ENCODE peak calls at places on chromosomes 7 and 10, in six cellular contexts. S is A549, V is HepG2, P is GM12878, L is K562, K is endothelial cell of umbilical vein. H is an unnamed sample.

GRCh38 chr7:157425761-157426160 is 89.0 kb downstream of the DNAJB6 start:
- DNase-seq in V (no peak), K (no peak), L (no peak), P (no peak), S (no peak), H (no peak)

GRCh38 chr10:13684252-13684791 is 97.6 kb downstream of the PRPF18 start:
- DNase-seq in V (no peak), K (peak), S (no peak), L (no peak), P (no peak), H (no peak)

GRCh38 chr7:156962145-156962544 is 12.6 kb downstream of the NOM1 start:
- DNase-seq in S (no peak), L (no peak), P (no peak), K (no peak), V (no peak), H (no peak)

GRCh38 chr7:113424463-113424862 is 306.1 kb upstream of the SMIM30 start:
- DNase-seq in K (peak), L (no peak), P (no peak), V (no peak), S (no peak), H (no peak)

GRCh38 chr7:132516042-132516840 is 60.0 kb downstream of the PLXNA4 start:
- DNase-seq in K (peak), V (peak), L (no peak), S (no peak), P (no peak), H (no peak)

GRCh38 chr10:69842020-69842419 is 40.3 kb downstream of the COL13A1 start:
- DNase-seq in V (no peak), S (no peak), L (no peak), P (no peak), K (no peak), H (no peak)

GRCh38 chr10:63155388-63156028 is 22.4 kb downstream of the NRBF2 start:
- DNase-seq in S (no peak), P (no peak), V (no peak), L (no peak), K (no peak), H (peak)

GRCh38 chr7:19519443-19519977 is 189.3 kb downstream of the POLR1F start:
- DNase-seq in V (no peak), L (no peak), K (no peak), S (no peak), P (no peak), H (no peak)

GRCh38 chr10:71564221-71564820 is 155.3 kb downstream of the C10orf105 start:
- DNase-seq in L (no peak), P (no peak), V (no peak), K (no peak), S (no peak), H (no peak)

GRCh38 chr7:114652041-114652440 is 237.4 kb downstream of the FOXP2 start:
- DNase-seq in V (no peak), P (no peak), K (no peak), S (no peak), L (no peak), H (no peak)

GRCh38 chr7:153392726-153393125 is 633.2 kb downstream of the ACTR3B start:
- DNase-seq in P (no peak), L (no peak), K (no peak), V (no peak), S (no peak), H (no peak)

GRCh38 chr10:99788598-99789259 is 6.3 kb downstream of the ABCC2 start:
- DNase-seq in L (no peak), S (no peak), K (no peak), V (no peak), P (no peak), H (no peak)

GRCh38 chr7:45563804-45564461 is 10.2 kb upstream of the ADCY1 start:
- DNase-seq in P (no peak), S (no peak), L (no peak), K (no peak), V (no peak), H (no peak)

GRCh38 chr7:77434570-77434969 is 18.4 kb upstream of the GSAP start:
- DNase-seq in K (no peak), L (no peak), P (no peak), S (no peak), V (no peak), H (peak)

GRCh38 chr7:70579397-70580097 is 552.4 kb upstream of the GALNT17 start:
- DNase-seq in P (no peak), V (no peak), L (no peak), S (no peak), K (no peak), H (no peak)

GRCh38 chr10:16545126-16545736 is 23.6 kb upstream of the C1QL3 start:
- DNase-seq in S (peak), V (peak), K (peak), P (no peak), L (peak), H (peak)

GRCh38 chr10:121627810-121628209 is 29.6 kb upstream of the FGFR2 start:
- DNase-seq in S (no peak), K (no peak), P (no peak), V (no peak), L (no peak), H (no peak)

GRCh38 chr7:19410096-19410495 is 264.9 kb upstream of the FERD3L start:
- DNase-seq in V (no peak), L (no peak), S (no peak), P (no peak), K (no peak), H (no peak)

GRCh38 chr7:134619627-134620331 is 26.9 kb upstream of the BPGM start:
- DNase-seq in K (peak), L (no peak), P (no peak), S (no peak), V (no peak), H (no peak)

GRCh38 chr7:157576415-157576814 is 239.6 kb downstream of the DNAJB6 start:
- DNase-seq in V (no peak), P (no peak), S (no peak), K (no peak), L (peak), H (no peak)

GRCh38 chr10:111479966-111480365 is 403.1 kb downstream of the ADRA2A start:
- DNase-seq in L (no peak), K (no peak), S (no peak), P (no peak), V (no peak), H (no peak)

GRCh38 chr7:93601363-93601762 is 26.8 kb upstream of the CALCR start:
- DNase-seq in V (no peak), S (no peak), K (no peak), P (no peak), L (peak), H (no peak)

GRCh38 chr10:132403511-132404168 is 6.6 kb downstream of the PWWP2B start:
- DNase-seq in S (no peak), L (no peak), P (no peak), V (no peak), K (no peak), H (no peak)

GRCh38 chr7:7103343-7104313 is 78.7 kb upstream of the C1GALT1 start:
- DNase-seq in V (peak), K (peak), P (peak), L (peak), S (peak), H (peak)

DNA sequence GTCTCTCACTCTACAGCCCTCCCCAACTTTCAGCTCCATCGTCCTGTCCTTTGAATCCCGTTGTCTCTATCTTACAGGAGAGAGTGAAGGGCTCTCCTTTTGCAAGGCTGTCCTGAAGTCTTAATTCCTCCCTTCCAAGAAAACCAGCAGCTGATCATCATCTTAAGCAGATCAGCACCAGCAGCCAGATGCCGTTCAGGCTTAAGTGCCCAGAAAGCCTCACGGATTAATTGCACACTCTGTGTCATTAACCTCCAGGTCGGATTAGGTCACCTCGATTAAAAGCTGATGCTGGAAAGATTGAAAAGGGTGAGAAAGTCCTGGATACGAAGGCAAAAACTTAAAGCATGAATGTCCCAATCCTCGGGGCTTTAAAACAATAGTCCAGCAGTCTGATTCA is 24.7 kb upstream of the ADARB2 start:
- DNase-seq in L (no peak), S (no peak), K (no peak), V (no peak), P (no peak), H (no peak)
- TF ChIP-seq MYC in L (no peak), S (no peak), K (no peak), V (no peak), P (no peak), H (no peak)

GRCh38 chr7:4785371-4785770 is 9.9 kb downstream of the AP5Z1 start:
- DNase-seq in K (no peak), S (no peak), P (no peak), L (no peak), V (no peak), H (no peak)

GRCh38 chr7:4787947-4788626 is 12.7 kb downstream of the AP5Z1 start:
- DNase-seq in P (no peak), S (no peak), L (no peak), V (no peak), K (no peak), H (no peak)

GRCh38 chr7:4784799-4785198 is 9.4 kb downstream of the AP5Z1 start:
- DNase-seq in V (no peak), S (no peak), K (no peak), P (no peak), L (no peak), H (no peak)

GRCh38 chr7:4787541-4787940 is 12.1 kb downstream of the AP5Z1 start:
- DNase-seq in V (no peak), S (no peak), K (no peak), L (no peak), P (no peak), H (no peak)

GRCh38 chr7:4786015-4786414 is 10.6 kb downstream of the AP5Z1 start:
- DNase-seq in K (no peak), S (no peak), L (no peak), V (no peak), P (no peak), H (no peak)
- TF ChIP-seq MAX in K (no peak), S (no peak), L (no peak), V (no peak), P (no peak), H (no peak)

DNA sequence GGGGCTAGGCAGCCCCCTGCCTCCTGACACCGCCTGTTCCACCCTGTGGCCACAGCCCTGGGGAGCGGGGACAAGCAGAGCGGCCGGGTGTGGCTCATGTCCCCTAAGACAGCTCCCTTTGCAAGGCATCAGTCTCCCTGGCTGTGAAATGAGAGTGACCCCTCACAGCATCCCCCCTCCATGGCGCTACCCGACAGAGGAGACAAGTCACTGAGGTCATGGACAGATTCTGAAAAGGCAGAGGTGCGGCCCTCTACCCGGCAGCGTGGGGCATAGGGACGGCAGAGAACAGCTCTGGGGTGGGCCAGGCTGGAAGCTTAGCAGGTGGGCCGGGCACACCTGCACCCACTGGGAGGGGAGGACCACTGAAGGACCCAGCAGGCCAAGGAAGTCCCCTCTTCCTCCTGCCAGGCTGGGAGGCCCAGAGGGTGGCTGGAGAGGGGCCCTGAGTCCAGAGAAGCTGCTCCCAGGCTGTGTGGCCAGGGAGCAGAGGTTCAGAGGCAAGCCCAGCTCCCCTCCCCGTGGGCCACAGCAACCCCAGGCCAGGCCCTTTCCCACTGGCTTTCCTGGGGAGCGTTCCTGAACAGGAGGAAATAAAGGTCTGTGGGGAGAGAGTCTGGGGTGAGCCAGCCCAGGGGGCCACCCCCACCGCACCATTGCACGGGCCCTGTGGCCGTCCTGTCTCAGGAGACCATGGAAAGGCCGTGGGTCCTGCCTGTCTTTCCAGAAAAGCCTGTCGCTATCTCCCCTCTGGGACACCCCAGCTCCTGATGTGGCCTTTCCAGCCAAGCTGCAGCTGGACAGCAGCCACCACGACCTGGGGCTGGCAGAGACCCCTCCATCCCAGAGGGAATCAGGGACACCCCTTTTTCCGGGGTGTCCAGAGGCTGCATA is 1.7 kb downstream of the ADAP1 start:
- DNase-seq in S (no peak), L (no peak), K (no peak), P (no peak), V (no peak), H (no peak)
- H3K4me3 ChIP-seq in S (no peak), L (no peak), K (no peak), P (peak), V (peak), H (peak)

DNA sequence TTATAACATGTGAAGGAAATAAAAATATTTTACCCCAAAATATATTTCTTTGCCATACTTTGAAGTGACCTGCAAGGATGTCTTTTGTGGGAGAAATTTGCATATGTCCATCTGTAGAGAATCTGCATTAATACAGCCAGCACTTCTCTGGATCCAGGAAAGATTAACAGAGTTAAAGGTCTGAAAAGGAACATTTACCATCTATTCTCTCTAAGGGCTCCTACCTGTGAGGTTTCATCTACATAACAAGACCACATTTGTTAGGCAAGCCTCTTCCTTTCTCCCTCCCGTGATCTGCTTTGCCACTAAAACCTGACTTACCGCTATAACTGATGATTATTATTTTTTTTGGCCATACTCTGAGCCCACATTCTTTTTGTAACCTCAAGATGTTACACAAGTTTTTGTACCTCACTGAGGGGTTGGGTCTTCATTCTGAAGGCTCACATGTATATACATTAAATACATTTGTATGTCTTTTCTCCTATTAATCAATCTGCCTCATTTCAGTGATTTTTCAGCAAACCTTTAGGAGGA is 129.4 kb downstream of the AKR1D1 start:
- DNase-seq in L (no peak), S (no peak), K (no peak), P (no peak), V (no peak), H (no peak)
- TF ChIP-seq MYC in L (no peak), S (no peak), K (no peak), P (no peak), V (no peak), H (no peak)

GRCh38 chr7:74461970-74462706 is 8.4 kb downstream of the GTF2IRD1 start:
- DNase-seq in S (no peak), K (no peak), V (no peak), P (no peak), L (no peak), H (no peak)

GRCh38 chr7:74467876-74468275 is 14.2 kb downstream of the GTF2IRD1 start:
- DNase-seq in S (no peak), V (no peak), K (no peak), L (no peak), P (no peak), H (no peak)

GRCh38 chr7:74462707-74463100 is 9.0 kb downstream of the GTF2IRD1 start:
- DNase-seq in V (no peak), K (no peak), S (no peak), P (no peak), L (no peak), H (no peak)

GRCh38 chr7:74464931-74465906 is 11.5 kb downstream of the GTF2IRD1 start:
- DNase-seq in V (no peak), L (no peak), P (no peak), K (no peak), S (no peak), H (no peak)

GRCh38 chr7:74466196-74466813 is 12.6 kb downstream of the GTF2IRD1 start:
- DNase-seq in K (no peak), S (no peak), L (no peak), P (no peak), V (no peak), H (no peak)
- TF ChIP-seq MAX in K (no peak), S (no peak), L (no peak), P (no peak), V (no peak), H (no peak)

DNA sequence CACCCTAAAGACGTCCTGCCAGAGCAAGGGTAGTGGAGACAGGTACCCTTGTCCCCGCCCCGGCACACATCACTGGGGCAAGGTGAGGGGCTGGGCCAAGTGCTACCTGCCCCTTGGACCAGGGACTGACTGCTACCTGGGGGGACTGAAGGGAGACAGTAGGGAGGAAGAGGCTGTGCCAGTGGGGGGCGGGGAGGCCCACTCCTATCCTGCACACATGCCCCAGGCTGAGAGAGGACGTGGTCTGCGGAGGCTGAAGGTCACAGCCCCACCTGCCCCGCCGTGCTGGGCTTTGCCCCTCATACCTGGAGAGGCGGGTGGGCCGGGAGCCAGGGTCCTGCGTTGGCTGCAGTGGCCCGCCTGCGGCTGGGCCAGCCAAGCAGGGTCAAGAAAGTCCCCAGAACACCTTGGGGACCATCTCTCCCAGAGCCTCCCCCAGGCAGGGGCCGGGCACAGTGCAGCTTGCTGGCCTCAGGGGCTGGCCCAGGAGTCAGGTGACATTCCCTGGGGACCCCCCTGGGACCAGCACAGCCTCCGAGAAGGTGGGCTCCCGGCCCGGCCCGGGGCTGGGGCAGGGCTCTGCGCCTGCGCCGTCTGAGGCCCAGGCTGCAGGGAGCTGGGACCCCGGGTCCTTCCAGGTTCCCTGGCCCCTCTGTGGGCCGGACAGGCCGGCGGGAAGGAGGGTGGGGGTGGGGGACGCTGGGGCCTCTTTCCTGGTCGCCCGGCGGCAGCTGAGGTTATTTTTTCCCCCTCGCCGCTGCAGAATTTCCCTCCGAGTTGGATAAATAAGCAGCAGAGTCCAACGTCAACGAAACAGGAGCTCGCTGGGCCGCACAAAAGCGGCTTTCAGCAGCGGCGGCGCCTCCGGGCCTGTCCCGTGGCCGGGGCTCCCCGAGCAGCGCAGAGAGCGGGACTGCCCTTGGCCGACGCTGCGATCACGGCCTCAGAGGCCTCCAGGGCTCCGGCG is 9.8 kb upstream of the FZD9 start:
- DNase-seq in P (no peak), S (no peak), V (peak), L (no peak), K (peak), H (no peak)
- H3K4me3 ChIP-seq in P (no peak), S (no peak), V (peak), L (no peak), K (no peak), H (no peak)